ENCODE peak calls at places on chromosomes 5 and 9, in nine cellular contexts. R, J, T, P, I, C, D, H and U are unnamed samples.
A peak's percentile ranks its signal among the peaks of the same experiment; 100 is the strongest.

GRCh38 chr9:21252727-21253547 is 13.1 kb upstream of the IFNA14 start:
- DNase-seq in H (no peak), P (no peak), I (peak; percentile 32), J (peak; percentile 35), T (peak; percentile 89), D (peak; percentile 31), C (peak; percentile 33), R (no peak), U (no peak)

GRCh38 chr9:91682806-91683205 is 259.2 kb upstream of the NFIL3 start:
- DNase-seq in T (no peak), H (no peak), J (no peak), D (no peak), I (no peak), C (no peak), P (no peak), R (no peak), U (no peak)

GRCh38 chr5:158722940-158723339 is 376.8 kb downstream of the EBF1 start:
- DNase-seq in H (no peak), R (no peak), T (no peak), P (no peak), J (no peak), D (peak; percentile 50), C (no peak), I (no peak), U (no peak)

GRCh38 chr9:35277649-35278359 is 116.0 kb downstream of the UNC13B start:
- DNase-seq in C (no peak), I (peak; percentile 19), P (no peak), D (no peak), J (peak; percentile 47), R (no peak), T (no peak), H (no peak), U (no peak)

GRCh38 chr5:78420548-78420947 is 60.1 kb downstream of the SCAMP1 start:
- DNase-seq in C (no peak), D (no peak), T (no peak), H (no peak), I (no peak), R (no peak), P (no peak), J (no peak), U (no peak)

GRCh38 chr5:170745481-170746061 is 38.0 kb upstream of the GABRP start:
- DNase-seq in I (peak; percentile 61), H (no peak), D (peak; percentile 56), C (no peak), J (no peak), P (no peak), R (no peak), T (no peak), U (no peak)

GRCh38 chr5:172370237-172370640 is 84.1 kb downstream of the SH3PXD2B start:
- DNase-seq in T (no peak), D (no peak), R (no peak), C (no peak), I (no peak), P (no peak), J (no peak), H (no peak), U (no peak)

GRCh38 chr9:97856857-97857602 is 4.0 kb downstream of the FOXE1 start:
- DNase-seq in T (no peak), J (no peak), I (no peak), D (no peak), R (no peak), H (no peak), C (no peak), P (no peak), U (no peak)

GRCh38 chr5:149860801-149861322 is 83.7 kb downstream of the PDE6A start:
- DNase-seq in T (no peak), D (peak; percentile 42), R (no peak), I (no peak), J (peak; percentile 84), C (no peak), H (peak; percentile 37), P (no peak), U (no peak)

GRCh38 chr5:171840066-171840465 is 54.4 kb downstream of the SMIM23 start:
- DNase-seq in I (no peak), R (no peak), C (no peak), D (peak; percentile 60), H (no peak), P (no peak), T (no peak), J (peak; percentile 14), U (no peak)

GRCh38 chr5:105581988-105582690 is 2019.5 kb upstream of the NUDT12 start:
- DNase-seq in C (no peak), R (no peak), P (no peak), H (no peak), J (no peak), T (no peak), D (no peak), I (no peak), U (no peak)

GRCh38 chr5:71905804-71906711 is 187.0 kb downstream of the CARTPT start:
- DNase-seq in P (no peak), J (no peak), C (no peak), I (no peak), D (no peak), T (no peak), R (no peak), H (no peak), U (no peak)

GRCh38 chr9:83299556-83299955 is 236.6 kb upstream of the RASEF start:
- DNase-seq in I (no peak), R (no peak), D (no peak), C (no peak), T (no peak), P (no peak), J (peak; percentile 92), H (no peak), U (no peak)

GRCh38 chr5:179266291-179267070 is 78.8 kb downstream of the ADAMTS2 start:
- DNase-seq in R (no peak), P (no peak), T (no peak), C (no peak), H (no peak), I (no peak), J (no peak), D (no peak), U (no peak)

GRCh38 chr9:125462766-125463384 is 201.2 kb downstream of the GAPVD1 start:
- DNase-seq in T (no peak), R (no peak), D (no peak), J (peak; percentile 49), H (no peak), I (no peak), C (no peak), P (no peak), U (no peak)

GRCh38 chr9:113614843-113615648 is 151.5 kb downstream of the RGS3 start:
- DNase-seq in T (no peak), D (no peak), P (no peak), I (peak; percentile 75), J (no peak), H (peak; percentile 49), R (no peak), C (no peak), U (no peak)

GRCh38 chr9:114005371-114006154 is 72.5 kb downstream of the AMBP start:
- DNase-seq in D (no peak), T (no peak), P (no peak), H (no peak), C (peak; percentile 25), I (peak; percentile 3), R (no peak), J (no peak), U (no peak)

GRCh38 chr5:7770436-7770835 is 80.5 kb downstream of the CFAP90 start:
- DNase-seq in H (no peak), D (no peak), R (no peak), I (no peak), T (no peak), J (no peak), P (no peak), C (no peak), U (no peak)

GRCh38 chr5:41334758-41335157 is 121.4 kb upstream of the C6 start:
- DNase-seq in P (no peak), R (no peak), C (no peak), I (no peak), H (no peak), J (no peak), T (no peak), D (no peak), U (no peak)

GRCh38 chr9:4167040-4167671 is 132.7 kb downstream of the GLIS3 start:
- DNase-seq in P (no peak), D (no peak), I (no peak), J (no peak), H (no peak), C (no peak), R (no peak), T (no peak), U (no peak)

GRCh38 chr5:78483809-78484521 is 123.5 kb downstream of the SCAMP1 start:
- DNase-seq in P (peak; percentile 87), H (no peak), R (no peak), D (no peak), T (peak; percentile 98), C (no peak), J (no peak), I (no peak), U (no peak)

GRCh38 chr5:154813736-154814135 is 36.7 kb downstream of the FAXDC2 start:
- DNase-seq in D (no peak), P (peak; percentile 79), T (no peak), C (no peak), J (no peak), R (peak; percentile 84), I (no peak), H (peak; percentile 31), U (no peak)

GRCh38 chr5:103645816-103646215 is 83.2 kb upstream of the NUDT12 start:
- DNase-seq in H (no peak), P (no peak), D (no peak), J (no peak), I (no peak), C (no peak), T (no peak), R (no peak), U (no peak)

GRCh38 chr5:1009359-1010180 is 968 bp downstream of the NKD2 start:
- DNase-seq in C (no peak), I (no peak), D (no peak), R (no peak), T (no peak), H (no peak), P (no peak), J (no peak), U (no peak)

GRCh38 chr9:134651226-134651905 is 9.8 kb downstream of the COL5A1 start:
- DNase-seq in C (no peak), D (no peak), R (no peak), I (no peak), P (no peak), H (no peak), J (no peak), T (no peak), U (no peak)

GRCh38 chr5:194102-194501 is 2.8 kb downstream of the LRRC14B start:
- DNase-seq in J (no peak), H (no peak), D (no peak), I (peak; percentile 81), T (no peak), P (no peak), C (no peak), R (peak; percentile 12), U (no peak)

GRCh38 chr5:68682400-68683152 is 411.2 kb upstream of the SLC30A5 start:
- DNase-seq in P (no peak), C (no peak), T (no peak), R (no peak), D (no peak), I (no peak), J (no peak), H (no peak), U (no peak)

GRCh38 chr5:76264681-76265080 is 138.4 kb upstream of the IQGAP2 start:
- DNase-seq in J (no peak), P (no peak), T (no peak), C (no peak), R (no peak), D (no peak), H (no peak), I (no peak), U (no peak)

GRCh38 chr5:133995903-133996563 is 8.7 kb downstream of the VDAC1 start:
- DNase-seq in I (no peak), D (no peak), T (no peak), J (no peak), H (no peak), C (no peak), R (no peak), P (no peak), U (no peak)

GRCh38 chr9:137900584-137901310 is 23.2 kb downstream of the CACNA1B start:
- DNase-seq in I (no peak), H (no peak), T (no peak), C (no peak), R (no peak), D (no peak), P (no peak), J (no peak), U (no peak)

GRCh38 chr5:28726815-28727214 is 1688.4 kb upstream of the CDH9 start:
- DNase-seq in R (no peak), D (no peak), T (no peak), H (no peak), J (no peak), P (no peak), I (no peak), C (no peak), U (no peak)